ENCODE peak calls at places on chromosomes 4 and X, in seven cellular contexts. P is K562, M is neural progenitor cell, D is mammary epithelial cell, J is GM23338, I is IMR-90, T is H1. W is an unnamed sample. For H3K4me1 and H4K20me1, the result is how much of the 10 kb centered on the place peaks cover.

GRCh38 chr4:126778348-126778747 is 854.4 kb upstream of the INTU start:
- DNase-seq in I (peak), T (no peak), P (no peak), M (no peak), J (no peak), D (peak), W (no peak)

GRCh38 chr4:22999419-22999818 is 306.7 kb downstream of the GBA3 start:
- DNase-seq in J (peak), M (no peak), I (no peak), D (no peak), P (no peak), T (no peak), W (no peak)

GRCh38 chr4:144562019-144562740 is 83.8 kb upstream of the HHIP start:
- DNase-seq in J (peak), T (no peak), I (no peak), M (peak), D (no peak), P (no peak), W (no peak)

GRCh38 chr4:99275050-99275449 is 15.7 kb downstream of the ADH1A start:
- DNase-seq in P (no peak), J (no peak), T (no peak), I (no peak), M (no peak), D (no peak), W (no peak)

GRCh38 chrX:83186632-83187031 is 321.5 kb upstream of the POU3F4 start:
- DNase-seq in M (no peak), T (no peak), D (no peak), P (no peak), J (no peak), I (no peak), W (no peak)

GRCh38 chrX:108070891-108071290 is 20.5 kb downstream of the PSMD10 start:
- DNase-seq in T (no peak), D (peak), P (no peak), J (no peak), I (peak), M (no peak), W (no peak)

GRCh38 chr4:84151574-84151973 is 347.5 kb downstream of the NKX6-1 start:
- DNase-seq in T (no peak), I (no peak), P (no peak), J (peak), M (no peak), D (no peak), W (no peak)

GRCh38 chr4:149409186-149410056 is 406.2 kb downstream of the IQCM start:
- DNase-seq in P (no peak), T (no peak), I (peak), J (no peak), M (no peak), D (peak), W (peak)

GRCh38 chr4:123924536-123924935 is 527.9 kb downstream of the SPRY1 start:
- DNase-seq in M (no peak), I (peak), D (peak), J (no peak), T (no peak), P (no peak), W (no peak)

GRCh38 chr4:86592553-86593249 is 1.4 kb upstream of the PTPN13 start:
- DNase-seq in T (no peak), M (peak), I (peak), J (no peak), P (no peak), D (peak), W (peak)

GRCh38 chrX:54166915-54167314 is 16.1 kb downstream of the FAM120C start:
- DNase-seq in I (no peak), J (no peak), D (no peak), P (no peak), M (no peak), T (no peak), W (no peak)

GRCh38 chr4:150598906-150599305 is 17.0 kb downstream of the MAB21L2 start:
- DNase-seq in P (no peak), T (no peak), M (no peak), D (no peak), J (no peak), I (no peak), W (no peak)

GRCh38 chr4:20354120-20354519 is 102.4 kb downstream of the SLIT2 start:
- DNase-seq in D (no peak), I (no peak), M (peak), J (peak), P (no peak), T (no peak), W (no peak)

GRCh38 chr4:55866973-55867574 is 13.6 kb downstream of the EXOC1 start:
- DNase-seq in D (peak), T (no peak), P (peak), J (peak), M (peak), I (peak), W (no peak)

GRCh38 chrX:39729834-39730670 is 367.7 kb downstream of the BCOR start:
- DNase-seq in M (peak), T (peak), J (peak), P (no peak), D (no peak), I (no peak), W (no peak)

GRCh38 chr4:9703391-9703790 is 78.0 kb upstream of the DRD5 start:
- DNase-seq in J (peak), M (peak), I (no peak), D (peak), P (peak), T (peak), W (peak)

GRCh38 chrX:104136241-104137019 is 20.4 kb downstream of the SLC25A53 start:
- DNase-seq in I (peak), D (peak), T (no peak), P (peak), M (peak), J (peak), W (peak)

GRCh38 chr4:141020801-141021261 is 112.4 kb downstream of the RNF150 start:
- DNase-seq in M (no peak), J (no peak), P (no peak), D (no peak), I (peak), T (no peak), W (no peak)

GRCh38 chr4:147772459-147772969 is 40.6 kb downstream of the ARHGAP10 start:
- DNase-seq in P (no peak), J (no peak), I (peak), T (no peak), D (peak), M (no peak), W (peak)

GRCh38 chrX:26778320-26778888 is 562.4 kb downstream of the MAGEB5 start:
- DNase-seq in M (peak), I (no peak), D (no peak), T (no peak), J (peak), P (peak), W (no peak)

GRCh38 chr4:119735136-119735770 is 106.6 kb upstream of the PDE5A start:
- DNase-seq in T (no peak), I (peak), J (no peak), P (no peak), D (peak), M (no peak), W (peak)

GRCh38 chr4:72326692-72327632 is 242.1 kb downstream of the ADAMTS3 start:
- DNase-seq in T (no peak), D (no peak), I (peak), J (peak), M (peak), P (no peak), W (no peak)

GRCh38 chrX:83469551-83469950 is 38.5 kb upstream of the POU3F4 start:
- DNase-seq in P (no peak), M (peak), I (peak), D (peak), T (peak), J (peak), W (peak)

GRCh38 chr4:74800310-74800709 is 6.0 kb upstream of the BTC start:
- DNase-seq in D (no peak), I (no peak), J (no peak), P (no peak), T (no peak), M (no peak), W (no peak)

GRCh38 chr4:146245246-146245645 is 30.9 kb downstream of the REELD1 start:
- DNase-seq in T (no peak), P (no peak), D (no peak), J (no peak), M (no peak), I (peak), W (no peak)

GRCh38 chr4:57172065-57172464 is 61.9 kb upstream of the IGFBP7 start:
- DNase-seq in J (no peak), D (no peak), M (no peak), T (no peak), I (no peak), P (no peak), W (no peak)

GRCh38 chrX:130176354-130176776 is 4.6 kb downstream of the RAB33A start:
- DNase-seq in I (peak), M (no peak), J (no peak), P (no peak), D (no peak), T (no peak), W (peak)

GRCh38 chr4:25161599-25161960 is 1.3 kb upstream of the SEPSECS start:
- DNase-seq in P (no peak), T (no peak), M (no peak), I (no peak), J (no peak), D (peak), W (no peak)

GRCh38 chrX:8987672-8988250 is 46.2 kb downstream of the FAM9B start:
- DNase-seq in M (no peak), D (no peak), P (no peak), J (no peak), I (no peak), T (no peak), W (no peak)

GRCh38 chr4:81799371-81799770 is 327.7 kb upstream of the RASGEF1B start:
- DNase-seq in D (peak), I (no peak), P (no peak), J (no peak), M (no peak), T (no peak), W (no peak)

GRCh38 chrX:56726609-56727008 is 2.4 kb upstream of the NBDY start:
- DNase-seq in P (peak), D (peak), I (peak), T (no peak), J (peak), M (peak), W (peak)

GRCh38 chrX:136185409-136186022 is 38.2 kb downstream of the FHL1 start:
- DNase-seq in P (no peak), M (no peak), D (no peak), J (no peak), T (no peak), I (peak), W (no peak)

GRCh38 chr4:119118397-119118796 is 17.2 kb upstream of the MYOZ2 start:
- DNase-seq in D (peak), P (no peak), T (no peak), J (no peak), M (no peak), I (no peak), W (no peak)

GRCh38 chr4:128565565-128566186 is 243.8 kb upstream of the JADE1 start:
- DNase-seq in M (peak), D (no peak), P (no peak), J (peak), T (peak), I (no peak), W (no peak)

GRCh38 chr4:55658657-55659056 is 22.6 kb upstream of the NMU start:
- DNase-seq in I (no peak), P (no peak), D (no peak), M (no peak), J (no peak), T (no peak), W (no peak)

GRCh38 chr4:27930291-27930690 is 1069.7 kb downstream of the STIM2 start:
- DNase-seq in P (no peak), T (no peak), M (no peak), D (no peak), I (no peak), J (no peak), W (no peak)

GRCh38 chr4:18568600-18568999 is 547.0 kb upstream of the LCORL start:
- DNase-seq in P (no peak), D (no peak), M (no peak), T (no peak), J (peak), I (no peak), W (peak)

GRCh38 chr4:120659626-120660170 is 262.8 kb downstream of the PRDM5 start:
- DNase-seq in T (no peak), I (no peak), P (no peak), M (no peak), D (no peak), J (no peak), W (no peak)

GRCh38 chrX:38561951-38562719 is 793 bp downstream of the TSPAN7 start:
- DNase-seq in M (peak), P (no peak), J (peak), D (no peak), I (no peak), T (peak), W (peak)

GRCh38 chr4:40423735-40424134 is 88.6 kb downstream of the CHRNA9 start:
- DNase-seq in P (no peak), T (no peak), D (no peak), I (peak), M (no peak), J (no peak), W (peak)

GRCh38 chr4:40419231-40419912 is 84.2 kb downstream of the CHRNA9 start:
- DNase-seq in D (no peak), T (no peak), I (no peak), M (no peak), P (no peak), J (no peak), W (no peak)

GRCh38 chr4:40422309-40422708 is 87.2 kb downstream of the CHRNA9 start:
- DNase-seq in T (no peak), M (no peak), J (no peak), P (no peak), D (no peak), I (no peak), W (no peak)

GRCh38 chr4:40418430-40419230 is 83.5 kb downstream of the CHRNA9 start:
- DNase-seq in D (no peak), T (no peak), P (no peak), I (no peak), M (no peak), J (no peak), W (no peak)

DNA sequence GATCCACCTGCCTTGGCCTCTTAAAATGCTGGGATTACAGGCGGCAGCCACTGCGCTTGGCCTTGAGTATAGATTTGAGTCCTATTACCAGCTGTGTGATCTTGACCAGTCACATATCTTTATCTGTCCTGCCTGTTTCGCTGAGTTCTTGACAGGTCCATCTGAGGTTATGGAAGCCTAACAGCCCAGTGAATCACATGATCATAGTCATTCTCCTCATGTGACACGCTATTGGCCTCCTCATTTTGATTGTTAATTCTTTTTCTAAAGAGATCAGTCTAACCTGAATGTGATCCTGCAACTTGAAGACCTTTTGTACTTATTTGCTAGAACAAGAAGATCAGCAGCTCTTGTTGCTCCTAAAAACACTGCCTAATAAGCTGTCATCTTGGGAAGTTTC is 86.7 kb downstream of the CHRNA9 start:
- DNase-seq in J (no peak), D (no peak), T (no peak), P (no peak), I (no peak), M (no peak), W (no peak)
- H3K4me1 ChIP-seq in J (under half), D (under half), T (under half), P (under half), I (under half), M (under half), W (under half)

GRCh38 chr4:7154351-7154981 is 37.9 kb upstream of the SORCS2 start:
- DNase-seq in J (no peak), I (no peak), P (no peak), M (no peak), D (no peak), T (no peak), W (peak)

GRCh38 chr4:7150083-7150635 is 42.2 kb upstream of the SORCS2 start:
- DNase-seq in I (no peak), J (no peak), D (no peak), P (no peak), T (no peak), M (no peak), W (peak)

GRCh38 chr4:7153711-7154110 is 38.6 kb upstream of the SORCS2 start:
- DNase-seq in P (no peak), J (no peak), T (no peak), D (no peak), M (no peak), I (no peak), W (peak)

GRCh38 chr4:7148337-7148736 is 44.0 kb upstream of the SORCS2 start:
- DNase-seq in J (no peak), D (no peak), M (no peak), I (no peak), P (no peak), T (no peak), W (peak)

DNA sequence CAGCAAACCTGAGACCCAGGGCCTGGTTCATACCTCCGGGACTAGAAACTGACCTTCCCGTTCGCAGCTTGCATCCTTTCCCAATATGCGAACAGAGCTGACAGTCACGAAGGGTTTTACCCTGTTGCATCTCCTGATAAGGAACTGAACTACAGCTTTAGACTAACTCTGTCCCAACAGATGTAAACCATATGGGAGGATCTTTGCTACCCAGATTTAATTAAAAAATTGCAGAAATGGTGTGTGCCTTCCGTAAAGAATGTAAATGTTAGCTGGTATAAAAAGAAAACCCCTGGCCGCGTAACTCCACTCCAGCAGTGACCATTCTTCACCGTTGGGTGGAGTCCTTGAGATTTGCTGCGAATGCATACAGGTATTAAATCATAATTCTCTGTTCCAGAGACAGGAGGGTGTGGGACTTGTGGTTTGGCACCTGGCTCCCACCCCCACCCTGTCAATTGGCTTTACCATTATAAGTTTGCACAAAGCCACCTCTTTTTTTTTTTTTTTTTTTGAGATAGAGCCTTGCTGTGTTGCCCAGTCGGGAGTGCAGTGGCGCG is 40.6 kb upstream of the SORCS2 start:
- DNase-seq in I (no peak), M (no peak), T (no peak), P (no peak), D (no peak), J (no peak), W (peak)
- TF ChIP-seq CTCF in I (peak), M (peak), T (no peak), P (peak), D (peak), J (peak), W (no peak)

GRCh38 chr4:5874811-5875465 is 17.9 kb downstream of the CRMP1 start:
- DNase-seq in P (no peak), I (peak), T (no peak), J (peak), D (peak), M (peak), W (no peak)
- H4K20me1 ChIP-seq in P (under half), I (under half), T (under half), J (half or more), D (under half), M (half or more), W (under half)

DNA sequence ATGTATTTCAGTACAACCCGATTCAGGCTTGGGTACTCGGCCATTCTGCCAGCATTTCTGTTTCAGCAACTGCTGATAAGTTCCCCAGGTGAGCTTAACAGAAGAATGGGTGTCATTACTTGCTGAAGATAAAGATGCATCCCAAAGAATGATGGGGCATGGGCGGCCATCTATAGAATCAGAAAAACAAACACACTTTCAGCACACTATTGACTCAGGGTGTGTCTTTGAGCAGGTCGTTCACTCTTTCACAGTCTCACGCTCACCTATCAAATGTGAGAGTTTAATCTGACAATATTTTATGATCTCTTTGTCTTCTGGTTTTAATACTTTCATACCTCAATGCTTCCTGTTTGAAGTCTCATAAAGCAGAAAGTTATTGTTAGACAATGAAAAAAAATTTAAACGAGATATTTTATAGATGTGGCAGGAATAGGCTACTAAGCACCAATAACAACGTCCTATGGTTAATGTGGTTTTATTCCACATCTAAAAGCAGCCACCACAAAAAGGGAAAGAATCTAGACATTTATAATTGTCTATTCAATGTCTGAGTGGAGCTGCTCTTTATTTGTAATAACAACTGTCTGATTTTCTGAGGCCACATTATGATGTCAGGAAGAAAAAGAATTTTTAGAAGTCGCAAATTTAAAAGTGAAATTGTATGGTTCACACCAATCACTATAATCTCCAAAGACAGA is 17.0 kb downstream of the GASK1B start:
- DNase-seq in M (no peak), J (no peak), I (no peak), D (no peak), T (no peak), P (no peak), W (peak)
- H3K4me1 ChIP-seq in M (under half), J (under half), I (under half), D (under half), T (under half), P (under half), W (under half)